ENCODE peak calls at places on chromosomes 13 and 19, in nine cellular contexts. V is thoracic aorta, N is adrenal gland, W is IMR-90, P is aorta, I is upper lobe of right lung, Z is keratinocyte, U is cardiac muscle cell, D is PC-3. E is an unnamed sample. For H3K36me3, the result is how much of the 10 kb centered on the place peaks cover.

GRCh38 chr19:38674388-38675133 is 27.1 kb downstream of the ACTN4 start:
- DNase-seq in V (no peak), N (peak), W (peak), P (no peak), I (no peak), Z (no peak), U (peak), D (no peak), E (no peak)

GRCh38 chr19:36125557-36125956 is 10.3 kb downstream of the TBCB start:
- DNase-seq in V (no peak), N (no peak), W (no peak), P (no peak), I (no peak), Z (no peak), U (no peak), D (no peak), E (no peak)

GRCh38 chr19:49890349-49891311 is 6.1 kb downstream of the IL4I1 start:
- DNase-seq in V (no peak), N (no peak), W (no peak), P (no peak), I (peak), Z (no peak), U (peak), D (no peak), E (peak)

GRCh38 chr19:10583021-10583776 is 3.9 kb downstream of the AP1M2 start:
- DNase-seq in V (no peak), N (no peak), W (no peak), P (no peak), I (no peak), Z (no peak), U (no peak), D (no peak), E (no peak)

GRCh38 chr19:11482384-11483050 is 1.7 kb upstream of the ELAVL3 start:
- DNase-seq in V (peak), N (peak), W (peak), P (peak), I (peak), Z (no peak), U (peak), D (peak), E (peak)

GRCh38 chr13:26806891-26807290 is 46.3 kb upstream of the GPR12 start:
- DNase-seq in V (no peak), N (no peak), W (no peak), P (no peak), I (no peak), Z (no peak), U (no peak), D (no peak), E (no peak)

GRCh38 chr19:32219881-32220552 is 125.4 kb upstream of the ZNF507 start:
- DNase-seq in V (no peak), N (no peak), W (no peak), P (no peak), I (peak), Z (no peak), U (no peak), D (no peak), E (no peak)

GRCh38 chr19:18264956-18265610 is 9.2 kb downstream of the IQCN start:
- DNase-seq in V (no peak), N (no peak), W (no peak), P (no peak), I (no peak), Z (no peak), U (no peak), D (no peak), E (no peak)

GRCh38 chr13:105972306-105972721 is 563.1 kb downstream of the EFNB2 start:
- DNase-seq in V (no peak), N (no peak), W (no peak), P (no peak), I (no peak), Z (no peak), U (no peak), D (peak), E (no peak)

GRCh38 chr13:65597839-65598818 is 1632.0 kb downstream of the PCDH9 start:
- DNase-seq in V (no peak), N (no peak), W (peak), P (no peak), I (no peak), Z (no peak), U (no peak), D (peak), E (no peak)

GRCh38 chr19:37227996-37228395 is 10.0 kb downstream of the ZNF383 start:
- DNase-seq in V (no peak), N (no peak), W (no peak), P (no peak), I (no peak), Z (no peak), U (peak), D (peak), E (peak)

GRCh38 chr13:29589234-29589633 is 6.3 kb downstream of the SLC7A1 start:
- DNase-seq in V (no peak), N (peak), W (peak), P (no peak), I (no peak), Z (no peak), U (no peak), D (no peak), E (no peak)

GRCh38 chr19:39558623-39559117 is 18.7 kb upstream of the EID2 start:
- DNase-seq in V (no peak), N (no peak), W (no peak), P (no peak), I (no peak), Z (no peak), U (no peak), D (no peak), E (peak)

GRCh38 chr19:58009666-58010301 is 7.2 kb upstream of the ZNF606 start:
- DNase-seq in V (peak), N (peak), W (peak), P (peak), I (peak), Z (peak), U (peak), D (peak), E (peak)

GRCh38 chr19:14686411-14686810 is 3.4 kb upstream of the ZNF333 start:
- DNase-seq in V (no peak), N (no peak), W (peak), P (no peak), I (no peak), Z (no peak), U (peak), D (peak), E (peak)

GRCh38 chr19:2333027-2333806 is 4.7 kb downstream of the SPPL2B start:
- DNase-seq in V (no peak), N (no peak), W (no peak), P (no peak), I (no peak), Z (no peak), U (no peak), D (no peak), E (no peak)

GRCh38 chr13:22210134-22210930 is 539.5 kb downstream of the FGF9 start:
- DNase-seq in V (no peak), N (no peak), W (no peak), P (no peak), I (no peak), Z (no peak), U (no peak), D (no peak), E (no peak)

GRCh38 chr13:74975122-74975521 is 506.8 kb downstream of the TBC1D4 start:
- DNase-seq in V (no peak), N (no peak), W (no peak), P (no peak), I (no peak), Z (no peak), U (no peak), D (no peak), E (no peak)

GRCh38 chr19:16447015-16447384 is 24.8 kb downstream of the EPS15L1 start:
- DNase-seq in V (no peak), N (peak), W (peak), P (peak), I (peak), Z (no peak), U (peak), D (no peak), E (no peak)

GRCh38 chr13:39209731-39210633 is 171.7 kb downstream of the NHLRC3 start:
- DNase-seq in V (no peak), N (no peak), W (peak), P (no peak), I (no peak), Z (no peak), U (no peak), D (no peak), E (no peak)

DNA sequence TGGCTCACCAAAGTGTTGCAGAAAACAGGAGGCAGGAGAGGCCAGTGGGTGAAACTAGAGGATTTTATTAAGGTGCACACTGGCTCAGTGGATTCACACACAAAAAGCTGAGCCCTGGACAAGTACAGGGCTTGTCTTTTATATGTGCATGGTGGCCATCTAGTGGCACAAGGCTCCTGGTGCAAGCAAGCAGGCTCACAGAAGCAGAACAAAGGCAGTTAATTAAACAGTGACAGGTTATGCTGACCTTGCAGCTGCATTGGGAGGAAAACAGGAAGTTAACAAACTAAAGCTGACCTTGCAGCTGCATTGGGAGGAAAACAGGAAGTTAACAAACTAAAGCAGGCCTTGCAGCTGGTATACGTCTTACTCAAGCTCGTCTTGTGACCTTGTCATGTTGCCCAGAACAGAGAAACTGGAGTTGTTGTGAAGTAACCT is 65.3 kb upstream of the ZNF681 start:
- DNase-seq in V (no peak), N (no peak), W (no peak), P (no peak), I (no peak), Z (no peak), U (peak), D (peak), E (no peak)
- H3K27ac ChIP-seq in V (no peak), N (no peak), W (no peak), P (no peak), I (no peak), Z (no peak), U (no peak), D (no peak), E (no peak)

GRCh38 chr19:40762754-40763153 is 11.8 kb downstream of the SNRPA start:
- DNase-seq in V (no peak), N (no peak), W (no peak), P (no peak), I (no peak), Z (no peak), U (no peak), D (no peak), E (no peak)
- H3K36me3 ChIP-seq in V (half or more), N (under half), W (half or more), P (under half), I (half or more), Z (half or more), U (half or more), D (half or more), E (half or more)

GRCh38 chr19:5282926-5283325 is 57.7 kb downstream of the PTPRS start:
- DNase-seq in V (no peak), N (no peak), W (no peak), P (no peak), I (no peak), Z (no peak), U (no peak), D (no peak), E (no peak)
- H3K27ac ChIP-seq in V (no peak), N (peak), W (no peak), P (no peak), I (peak), Z (no peak), U (no peak), D (no peak), E (no peak)

GRCh38 chr19:5617080-5617479 is 5.5 kb downstream of the SAFB2 start:
- DNase-seq in V (no peak), N (no peak), W (no peak), P (no peak), I (no peak), Z (no peak), U (no peak), D (no peak), E (no peak)
- H3K36me3 ChIP-seq in V (under half), N (under half), W (half or more), P (under half), I (half or more), Z (half or more), U (half or more), D (half or more), E (half or more)